ENCODE peak calls at places on chromosomes 3 and 15, in four cellular contexts. B, N, J and H are unnamed samples.

GRCh38 chr3:146313411-146314111 is 62.7 kb upstream of the PLSCR4 start:
- DNase-seq in B (no peak), N (no peak), J (no peak), H (peak)

GRCh38 chr3:175312766-175313165 is 453.6 kb downstream of the NAALADL2 start:
- DNase-seq in B (no peak), N (no peak), J (no peak), H (no peak)

GRCh38 chr3:107206141-107206540 is 171.1 kb upstream of the CCDC54 start:
- DNase-seq in B (no peak), N (peak), J (peak), H (peak)

GRCh38 chr3:98021821-98022220 is 13.3 kb downstream of the GABRR3 start:
- DNase-seq in B (no peak), N (no peak), J (no peak), H (no peak)

GRCh38 chr15:90624278-90624930 is 92.7 kb upstream of the BLM start:
- DNase-seq in B (no peak), N (no peak), J (no peak), H (no peak)

GRCh38 chr3:50523170-50523865 is 19.9 kb upstream of the CACNA2D2 start:
- DNase-seq in B (no peak), N (no peak), J (no peak), H (no peak)

GRCh38 chr3:39141211-39141995 is 12.0 kb downstream of the CSRNP1 start:
- DNase-seq in B (no peak), N (peak), J (no peak), H (no peak)

GRCh38 chr3:195095035-195095703 is 175.8 kb downstream of the XXYLT1 start:
- DNase-seq in B (no peak), N (no peak), J (no peak), H (no peak)

GRCh38 chr3:126100688-126101301 is 16.9 kb upstream of the SLC41A3 start:
- DNase-seq in B (no peak), N (no peak), J (no peak), H (no peak)

GRCh38 chr3:187976361-187976900 is 177.5 kb upstream of the LPP start:
- DNase-seq in B (no peak), N (no peak), J (no peak), H (no peak)

GRCh38 chr3:64502284-64502683 is 185.5 kb downstream of the ADAMTS9 start:
- DNase-seq in B (no peak), N (no peak), J (no peak), H (no peak)

GRCh38 chr3:156449712-156450574 is 105.0 kb downstream of the SSR3 start:
- DNase-seq in B (no peak), N (peak), J (peak), H (peak)

GRCh38 chr3:109927161-109927560 is 589.8 kb upstream of the DPPA4 start:
- DNase-seq in B (no peak), N (no peak), J (peak), H (peak)

GRCh38 chr15:92112180-92112579 is 258.7 kb downstream of the SLCO3A1 start:
- DNase-seq in B (no peak), N (no peak), J (no peak), H (no peak)

GRCh38 chr3:141000027-141000663 is 51.0 kb upstream of the SPSB4 start:
- DNase-seq in B (peak), N (peak), J (peak), H (peak)

GRCh38 chr15:58213587-58214360 is 75.6 kb downstream of the AQP9 start:
- DNase-seq in B (no peak), N (no peak), J (no peak), H (no peak)

GRCh38 chr3:177835008-177835407 is 637.7 kb upstream of the TBL1XR1 start:
- DNase-seq in B (no peak), N (peak), J (no peak), H (peak)

GRCh38 chr3:80785475-80785874 is 976.0 kb downstream of the GBE1 start:
- DNase-seq in B (no peak), N (no peak), J (peak), H (no peak)

GRCh38 chr3:177905173-177905894 is 630.9 kb upstream of the KCNMB2 start:
- DNase-seq in B (no peak), N (no peak), J (no peak), H (no peak)

DNA sequence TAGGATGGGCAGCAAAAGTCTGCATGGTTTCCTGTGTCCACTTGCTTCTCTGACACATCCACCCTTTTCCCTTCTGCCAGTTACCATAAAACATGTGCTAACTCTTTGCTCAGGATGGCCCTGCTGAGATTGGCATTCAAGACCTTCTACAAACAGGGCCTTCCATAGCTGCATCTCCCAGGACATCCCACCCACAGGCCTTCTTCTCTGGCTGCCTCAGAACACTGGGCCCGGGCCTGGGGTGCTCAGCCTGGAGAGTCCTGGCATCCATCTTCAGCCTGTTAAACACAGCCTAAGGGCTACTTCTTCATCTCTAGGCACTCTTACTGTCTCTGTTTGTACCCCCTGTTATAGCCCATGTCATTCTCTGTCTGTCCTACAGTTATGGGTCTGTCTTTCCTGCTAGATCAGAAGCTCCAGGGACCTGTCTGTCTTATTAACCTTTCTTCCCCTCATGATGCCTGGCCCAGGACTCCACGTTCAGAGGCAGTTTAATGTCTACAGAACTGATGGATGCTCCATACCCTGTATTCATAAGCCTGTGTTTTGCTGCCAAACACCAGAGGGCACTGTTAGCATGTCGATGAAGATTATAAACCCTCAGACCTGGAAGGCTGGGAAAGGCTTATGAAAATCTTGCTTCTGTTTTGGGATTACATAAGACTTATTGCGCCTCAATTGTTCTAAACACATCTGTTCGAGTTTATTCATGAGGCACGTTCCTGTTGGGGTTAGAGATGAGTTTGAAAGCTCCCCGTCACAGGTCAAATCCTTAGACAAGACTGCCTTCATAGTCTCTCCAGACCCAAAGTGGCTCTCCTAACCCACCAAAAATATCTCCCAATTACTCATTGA is 16.5 kb downstream of the SEMA3G start:
- DNase-seq in B (no peak), N (peak), J (peak), H (peak)
- TF ChIP-seq POLR2A in B (no peak), N (no peak), J (no peak), H (no peak)

GRCh38 chr15:95284933-95285401 is 1045.5 kb upstream of the NR2F2 start:
- DNase-seq in B (no peak), N (peak), J (no peak), H (no peak)
- TF ChIP-seq CTCF in B (no peak), N (peak), J (no peak), H (no peak)

GRCh38 chr3:33437556-33438283 is 2.5 kb downstream of the UBP1 start:
- DNase-seq in B (no peak), N (peak), J (peak), H (no peak)
- TF ChIP-seq SRF in B (no peak), N (peak), J (no peak), H (no peak)

GRCh38 chr3:71389911-71390573 is 193.5 kb downstream of the FOXP1 start:
- DNase-seq in B (peak), N (no peak), J (peak), H (no peak)
- TF ChIP-seq POLR2A in B (no peak), N (no peak), J (no peak), H (no peak)